ENCODE peak calls at places on chromosomes 12 and 14, in five cellular contexts. V is H9, I is IMR-90, D is trophoblast cell, E is neuronal stem cell. H is an unnamed sample.

GRCh38 chr12:19397534-19397933 is 41.8 kb upstream of the AEBP2 start:
- DNase-seq in V (no peak), I (peak; percentile 60), D (peak; percentile 96), E (no peak), H (no peak)

GRCh38 chr12:78194448-78194847 is 363.8 kb downstream of the NAV3 start:
- DNase-seq in V (no peak), I (peak; percentile 95), D (no peak), E (no peak), H (no peak)

GRCh38 chr14:67387195-67387594 is 24.8 kb downstream of the PLEK2 start:
- DNase-seq in V (no peak), I (peak; percentile 56), D (no peak), E (no peak), H (no peak)

GRCh38 chr12:117662620-117663395 is 301.4 kb upstream of the NOS1 start:
- DNase-seq in V (no peak), I (no peak), D (no peak), E (no peak), H (no peak)

GRCh38 chr12:12266389-12266872 is 413 bp downstream of the LRP6 start:
- DNase-seq in V (no peak), I (no peak), D (no peak), E (no peak), H (no peak)

GRCh38 chr12:97951717-97952116 is 489.1 kb downstream of the RMST start:
- DNase-seq in V (no peak), I (no peak), D (no peak), E (no peak), H (no peak)

GRCh38 chr14:31277085-31277484 is 69.5 kb upstream of the HECTD1 start:
- DNase-seq in V (no peak), I (no peak), D (no peak), E (no peak), H (no peak)

GRCh38 chr12:50203691-50204090 is 36.5 kb upstream of the CERS5 start:
- DNase-seq in V (no peak), I (no peak), D (peak; percentile 25), E (no peak), H (no peak)

GRCh38 chr12:114726092-114726710 is 42.2 kb upstream of the TBX3 start:
- DNase-seq in V (no peak), I (no peak), D (no peak), E (no peak), H (no peak)

DNA sequence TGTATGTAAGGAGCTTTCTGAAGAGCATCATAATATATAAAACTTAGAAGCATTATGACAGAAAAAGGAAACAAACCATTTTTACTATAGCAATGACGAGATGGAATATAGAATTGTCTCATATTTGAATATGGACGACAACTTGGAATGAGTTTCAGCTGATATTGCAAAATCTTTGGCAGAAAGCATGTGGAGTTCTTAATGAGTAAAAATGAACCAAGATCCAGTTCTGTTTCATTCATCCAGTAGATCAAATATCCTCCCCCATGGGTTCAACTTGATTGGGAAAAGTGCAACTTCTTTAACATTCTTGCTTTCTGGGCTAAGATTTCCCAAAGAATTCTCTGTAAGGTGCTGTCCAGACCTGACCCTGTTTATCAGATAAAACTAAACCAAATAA is 267.6 kb downstream of the ADAMTS20 start:
- DNase-seq in V (no peak), I (no peak), D (peak; percentile 19), E (no peak), H (no peak)
- H2AK5ac ChIP-seq in V (no peak overlapping the region), I (peak overlapping the region; percentile 44), D (no peak overlapping the region), E (no peak overlapping the region), H (no peak overlapping the region)

GRCh38 chr12:47773062-47773857 is at the start of gene SLC48A1:
- DNase-seq in V (peak; percentile 79), I (peak; percentile 46), D (peak; percentile 82), E (peak; percentile 68), H (no peak)
- H2AK5ac ChIP-seq in V (no peak within 1 kb of the TSS), I (peak within 1 kb of the TSS; percentile 40), D (no peak within 1 kb of the TSS), E (peak within 1 kb of the TSS; percentile 57), H (no peak within 1 kb of the TSS)

GRCh38 chr14:104707629-104708595 is 16.1 kb upstream of the ADSS1 start:
- DNase-seq in V (no peak), I (no peak), D (no peak), E (no peak), H (no peak)
- H2AK5ac ChIP-seq in V (no peak overlapping the region), I (no peak overlapping the region), D (no peak overlapping the region), E (peak overlapping the region; percentile 99), H (peak overlapping the region; percentile 47)

GRCh38 chr12:59039005-59039404 is 118.7 kb upstream of the LRIG3 start:
- DNase-seq in V (no peak), I (no peak), D (no peak), E (no peak), H (no peak)

GRCh38 chr12:59036973-59037807 is 116.9 kb upstream of the LRIG3 start:
- DNase-seq in V (no peak), I (peak; percentile 61), D (no peak), E (no peak), H (no peak)

GRCh38 chr12:59041241-59042121 is 121.2 kb upstream of the LRIG3 start:
- DNase-seq in V (no peak), I (peak; percentile 96), D (peak; percentile 90), E (no peak), H (no peak)

GRCh38 chr12:59040043-59040442 is 119.7 kb upstream of the LRIG3 start:
- DNase-seq in V (no peak), I (peak; percentile 19), D (no peak), E (no peak), H (no peak)

GRCh38 chr12:59040651-59041050 is 120.3 kb upstream of the LRIG3 start:
- DNase-seq in V (no peak), I (peak; percentile 94), D (peak; percentile 44), E (peak; percentile 62), H (no peak)
- H2AK5ac ChIP-seq in V (no peak overlapping the region), I (peak overlapping the region; percentile 65), D (no peak overlapping the region), E (no peak overlapping the region), H (no peak overlapping the region)

GRCh38 chr12:47267571-47267970 is 187.8 kb upstream of the AMIGO2 start:
- DNase-seq in V (no peak), I (peak; percentile 26), D (peak; percentile 83), E (no peak), H (no peak)
- H2AK5ac ChIP-seq in V (no peak overlapping the region), I (no peak overlapping the region), D (no peak overlapping the region), E (no peak overlapping the region), H (no peak overlapping the region)

GRCh38 chr12:6181583-6182278 is 18.5 kb upstream of the CD9 start:
- DNase-seq in V (peak; percentile 31), I (no peak), D (no peak), E (no peak), H (no peak)

GRCh38 chr12:6178981-6179761 is 21.0 kb upstream of the CD9 start:
- DNase-seq in V (peak; percentile 66), I (peak; percentile 51), D (peak; percentile 85), E (no peak), H (no peak)

GRCh38 chr12:6182279-6182898 is 17.8 kb upstream of the CD9 start:
- DNase-seq in V (peak; percentile 50), I (peak; percentile 68), D (peak; percentile 96), E (no peak), H (no peak)

GRCh38 chr12:6181166-6181565 is 19.0 kb upstream of the CD9 start:
- DNase-seq in V (no peak), I (no peak), D (no peak), E (no peak), H (no peak)

DNA sequence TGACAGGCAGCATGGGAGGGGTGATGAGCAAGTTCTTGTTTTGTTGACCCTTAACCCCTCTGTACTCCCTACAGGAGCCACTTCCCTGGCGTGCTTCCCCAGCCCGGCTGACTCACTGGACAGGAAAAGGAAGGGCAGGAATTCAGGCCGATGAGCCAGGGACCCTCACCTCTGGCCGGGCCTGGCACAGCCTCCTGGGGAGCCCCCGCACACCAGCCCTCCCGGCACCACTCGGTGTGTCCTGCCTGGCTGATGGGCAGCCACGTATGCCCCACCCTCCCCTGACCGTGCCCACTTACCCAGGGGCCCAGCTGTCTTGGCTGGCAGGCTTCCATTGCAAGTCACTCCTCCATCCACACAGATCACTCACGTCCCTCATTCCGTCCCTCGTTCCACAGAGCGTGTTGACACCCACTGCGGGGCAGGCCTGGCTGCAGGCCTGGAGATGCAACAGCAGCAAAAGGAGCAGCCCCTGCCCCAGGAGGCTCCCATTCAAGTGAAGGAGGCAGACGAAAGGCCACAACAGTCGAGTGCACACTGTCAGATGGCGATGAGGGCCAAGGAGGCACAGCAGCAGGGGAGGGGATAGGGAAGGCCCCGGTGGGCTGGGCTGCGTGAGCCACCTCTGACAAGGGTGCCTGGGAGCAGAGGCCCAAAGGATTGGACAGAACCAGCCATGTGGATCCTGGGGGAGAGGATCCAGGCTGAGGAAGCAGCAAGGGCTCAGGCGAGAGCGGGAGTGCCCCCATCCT is 19.7 kb upstream of the CD9 start:
- DNase-seq in V (peak; percentile 32), I (peak; percentile 86), D (peak; percentile 30), E (no peak), H (no peak)
- H2AK5ac ChIP-seq in V (no peak overlapping the region), I (peak overlapping the region; percentile 100), D (peak overlapping the region; percentile 74), E (peak overlapping the region; percentile 17), H (no peak overlapping the region)

GRCh38 chr14:95495538-95496025 is 20.9 kb downstream of the SYNE3 start:
- DNase-seq in V (no peak), I (no peak), D (peak; percentile 13), E (no peak), H (no peak)
- H2AK5ac ChIP-seq in V (no peak overlapping the region), I (peak overlapping the region; percentile 57), D (no peak overlapping the region), E (peak overlapping the region; percentile 8), H (no peak overlapping the region)

GRCh38 chr14:93946104-93946503 is 19.0 kb downstream of the FAM181A start:
- DNase-seq in V (no peak), I (peak; percentile 49), D (peak; percentile 99), E (no peak), H (no peak)

GRCh38 chr14:93945070-93945399 is 17.9 kb downstream of the FAM181A start:
- DNase-seq in V (no peak), I (no peak), D (no peak), E (no peak), H (no peak)

GRCh38 chr14:93947282-93947681 is 20.1 kb downstream of the FAM181A start:
- DNase-seq in V (peak; percentile 51), I (no peak), D (no peak), E (no peak), H (no peak)

GRCh38 chr14:93944348-93945069 is 17.4 kb downstream of the FAM181A start:
- DNase-seq in V (no peak), I (no peak), D (no peak), E (no peak), H (no peak)

DNA sequence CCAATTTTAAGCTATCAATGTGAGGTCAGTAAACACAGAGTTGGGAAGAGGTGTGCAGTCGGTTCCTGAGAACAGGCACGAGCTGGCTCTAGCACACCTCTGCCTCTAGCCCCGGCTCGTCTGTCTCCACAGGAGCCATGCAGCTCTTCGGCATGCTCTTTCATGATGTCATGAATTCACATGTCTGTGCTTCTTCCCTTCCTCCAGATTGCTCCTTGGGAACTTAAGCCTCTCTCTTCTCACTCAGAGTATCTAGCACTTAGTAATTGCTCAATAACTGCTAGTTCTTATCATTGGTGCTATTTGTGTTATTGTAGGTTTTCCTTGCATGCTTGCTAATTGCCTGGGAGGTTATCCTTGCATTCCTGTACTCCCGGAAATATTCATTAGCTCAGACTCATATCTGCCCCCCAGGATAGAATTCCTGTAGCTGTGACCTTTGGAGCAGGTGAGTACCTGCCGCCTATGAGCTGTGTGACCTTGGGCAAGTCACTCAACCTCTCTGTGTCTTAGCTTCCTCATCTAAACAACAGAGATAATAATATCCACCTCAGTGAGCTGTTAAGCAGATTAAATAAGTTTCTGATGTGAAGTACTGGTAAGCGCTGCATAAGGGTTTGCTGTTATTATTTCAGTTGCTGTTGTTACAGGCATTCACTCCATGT is 19.5 kb downstream of the FAM181A start:
- DNase-seq in V (no peak), I (peak; percentile 28), D (peak; percentile 87), E (no peak), H (no peak)
- H2AK5ac ChIP-seq in V (no peak overlapping the region), I (peak overlapping the region; percentile 11), D (no peak overlapping the region), E (no peak overlapping the region), H (no peak overlapping the region)

GRCh38 chr12:4032906-4033628 is 159.9 kb upstream of the PARP11 start:
- DNase-seq in V (no peak), I (peak; percentile 32), D (no peak), E (no peak), H (no peak)
- H2AK5ac ChIP-seq in V (no peak overlapping the region), I (no peak overlapping the region), D (peak overlapping the region; percentile 92), E (no peak overlapping the region), H (no peak overlapping the region)

H was measured in H1.